ENCODE peak calls at places on chromosomes 2 and 18, in five cellular contexts. R, O, U, S and W are unnamed samples.

GRCh38 chr2:95062716-95063400 is 37.4 kb downstream of the MAL start:
- DNase-seq in R (no peak), O (no peak), U (no peak), S (no peak), W (no peak)

GRCh38 chr18:44238911-44239310 is 441.8 kb upstream of the SETBP1 start:
- DNase-seq in R (no peak), O (no peak), U (no peak), S (no peak), W (no peak)

GRCh38 chr2:69372767-69373166 is 14.3 kb downstream of the GFPT1 start:
- DNase-seq in R (no peak), O (no peak), U (no peak), S (no peak), W (no peak)

GRCh38 chr2:47339745-47340541 is 63.0 kb upstream of the MSH2 start:
- DNase-seq in R (peak; percentile 67), O (no peak), U (peak; percentile 43), S (no peak), W (no peak)

GRCh38 chr2:111039984-111040383 is 80.7 kb upstream of the BCL2L11 start:
- DNase-seq in R (no peak), O (no peak), U (no peak), S (no peak), W (no peak)

GRCh38 chr2:231674587-231675334 is 33.6 kb upstream of the PTMA start:
- DNase-seq in R (peak; percentile 34), O (peak; percentile 83), U (peak; percentile 54), S (no peak), W (peak; percentile 65)

GRCh38 chr2:134662751-134663150 is 56.0 kb downstream of the TMEM163 start:
- DNase-seq in R (no peak), O (no peak), U (no peak), S (no peak), W (no peak)

GRCh38 chr2:39696838-39697237 is 31.1 kb downstream of the TMEM178A start:
- DNase-seq in R (peak; percentile 80), O (no peak), U (peak; percentile 91), S (no peak), W (no peak)

GRCh38 chr2:72770879-72771461 is 54.9 kb downstream of the EXOC6B start:
- DNase-seq in R (peak; percentile 76), O (no peak), U (peak; percentile 86), S (no peak), W (peak; percentile 34)

GRCh38 chr18:59021500-59021899 is 118.2 kb upstream of the SEC11C start:
- DNase-seq in R (no peak), O (no peak), U (no peak), S (no peak), W (no peak)

GRCh38 chr18:52499646-52500045 is 159.6 kb downstream of the DCC start:
- DNase-seq in R (peak; percentile 0), O (no peak), U (no peak), S (no peak), W (peak; percentile 17)

GRCh38 chr2:179460530-179460929 is 195.9 kb upstream of the SESTD1 start:
- DNase-seq in R (peak; percentile 99), O (no peak), U (peak; percentile 95), S (no peak), W (no peak)

GRCh38 chr2:237689569-237690131 is 62.3 kb downstream of the LRRFIP1 start:
- DNase-seq in R (no peak), O (no peak), U (no peak), S (no peak), W (no peak)

GRCh38 chr18:48028716-48029115 is 98.3 kb upstream of the SMAD2 start:
- DNase-seq in R (no peak), O (no peak), U (no peak), S (no peak), W (no peak)

GRCh38 chr2:85851253-85851955 is 37.4 kb downstream of the ST3GAL5 start:
- DNase-seq in R (peak; percentile 28), O (no peak), U (no peak), S (no peak), W (no peak)

GRCh38 chr2:97868986-97869721 is 126.6 kb downstream of the TMEM131 start:
- DNase-seq in R (peak; percentile 95), O (peak; percentile 55), U (peak; percentile 92), S (no peak), W (no peak)

GRCh38 chr2:43220982-43221659 is 5.3 kb downstream of the ZFP36L2 start:
- DNase-seq in R (peak; percentile 97), O (peak; percentile 77), U (peak; percentile 93), S (no peak), W (no peak)

GRCh38 chr2:176297737-176298136 is 28.5 kb downstream of the MTX2 start:
- DNase-seq in R (no peak), O (no peak), U (no peak), S (no peak), W (no peak)

GRCh38 chr2:220373878-220374277 is 746.4 kb downstream of the SLC4A3 start:
- DNase-seq in R (peak; percentile 6), O (no peak), U (peak; percentile 24), S (no peak), W (no peak)